ENCODE peak calls at places on chromosomes 2 and 18, in ten cellular contexts. K, J, X, S, P, N, D, C, U and O are unnamed samples. For H3K36me3, the result is how much of the 10 kb centered on the place peaks cover.

GRCh38 chr2:172533687-172534086 is 22.2 kb upstream of the PDK1 start:
- DNase-seq in U (no peak), C (no peak), P (no peak), K (no peak), J (no peak), S (no peak), D (no peak), N (no peak), X (no peak), O (no peak)

GRCh38 chr18:9619990-9620389 is 5.6 kb upstream of the PPP4R1 start:
- DNase-seq in U (no peak), K (peak), X (no peak), C (no peak), D (no peak), S (no peak), N (no peak), P (no peak), J (peak), O (no peak)

GRCh38 chr2:229419158-229419557 is 148.1 kb upstream of the PID1 start:
- DNase-seq in X (no peak), N (no peak), C (no peak), J (no peak), U (no peak), S (no peak), P (peak), D (no peak), K (no peak), O (no peak)

GRCh38 chr2:240353086-240353798 is 82.2 kb upstream of the GPC1 start:
- DNase-seq in U (no peak), C (no peak), N (no peak), X (no peak), P (peak), K (no peak), D (no peak), S (no peak), J (no peak), O (no peak)

GRCh38 chr2:121148481-121148880 is 136.5 kb downstream of the TFCP2L1 start:
- DNase-seq in C (no peak), P (no peak), J (no peak), D (no peak), N (no peak), U (no peak), K (no peak), S (no peak), X (no peak), O (no peak)

GRCh38 chr2:218329826-218330651 is 26.6 kb upstream of the CATIP start:
- DNase-seq in N (no peak), J (no peak), P (no peak), X (no peak), C (no peak), D (peak), U (no peak), S (no peak), K (no peak), O (peak)

GRCh38 chr2:232870002-232870765 is at the start of gene SNORC:
- DNase-seq in P (peak), C (no peak), X (no peak), S (peak), N (no peak), D (no peak), J (no peak), U (no peak), K (no peak), O (no peak)

GRCh38 chr18:29169599-29169998 is 992.7 kb upstream of the CDH2 start:
- DNase-seq in P (no peak), S (no peak), D (no peak), X (no peak), K (no peak), C (no peak), U (no peak), J (no peak), N (no peak), O (no peak)

GRCh38 chr2:238866656-238867277 is 18.9 kb downstream of the TWIST2 start:
- DNase-seq in D (no peak), S (no peak), J (no peak), P (peak), U (no peak), X (no peak), K (no peak), N (no peak), C (no peak), O (peak)

GRCh38 chr2:111698743-111699554 is 185.0 kb downstream of the ANAPC1 start:
- DNase-seq in U (peak), P (peak), S (peak), D (peak), X (no peak), J (peak), N (peak), K (peak), C (no peak), O (peak)

GRCh38 chr2:155913356-155913755 is 419.2 kb downstream of the NR4A2 start:
- DNase-seq in D (no peak), K (no peak), S (no peak), C (no peak), P (no peak), X (no peak), N (no peak), J (peak), U (no peak), O (no peak)

GRCh38 chr18:35736696-35737095 is 155.2 kb downstream of the GALNT1 start:
- DNase-seq in X (no peak), U (no peak), C (no peak), P (no peak), J (peak), K (no peak), N (no peak), D (no peak), S (no peak), O (no peak)

GRCh38 chr2:75709297-75709696 is 1.4 kb downstream of the GCFC2 start:
- DNase-seq in K (no peak), J (no peak), P (no peak), X (no peak), S (peak), D (peak), C (no peak), U (no peak), N (no peak), O (peak)

GRCh38 chr2:101655941-101656422 is 41.5 kb upstream of the MAP4K4 start:
- DNase-seq in P (no peak), N (no peak), X (no peak), C (no peak), D (no peak), K (peak), U (no peak), S (peak), J (peak), O (no peak)

GRCh38 chr2:125471963-125472362 is 1184.0 kb upstream of the GYPC start:
- DNase-seq in X (peak), S (peak), U (peak), P (peak), J (no peak), D (no peak), K (peak), C (peak), N (no peak), O (peak)

GRCh38 chr2:121276341-121276740 is 8.7 kb downstream of the TFCP2L1 start:
- DNase-seq in P (no peak), D (no peak), U (no peak), K (no peak), C (no peak), N (no peak), S (no peak), X (no peak), J (no peak), O (no peak)

GRCh38 chr2:20641123-20641985 is 9.5 kb downstream of the HS1BP3 start:
- DNase-seq in P (no peak), S (no peak), J (peak), K (peak), C (no peak), N (no peak), U (peak), X (no peak), D (no peak), O (no peak)

GRCh38 chr18:69636529-69637301 is 236.0 kb downstream of the DOK6 start:
- DNase-seq in X (no peak), D (no peak), P (no peak), K (no peak), S (peak), C (peak), U (peak), J (no peak), N (no peak), O (peak)

GRCh38 chr2:62524293-62524941 is 18.4 kb upstream of the TMEM17 start:
- DNase-seq in J (no peak), K (no peak), U (no peak), D (no peak), N (no peak), C (no peak), P (no peak), S (no peak), X (no peak), O (no peak)

GRCh38 chr2:119808516-119809147 is 48.9 kb downstream of the PTPN4 start:
- DNase-seq in X (no peak), S (no peak), C (no peak), P (no peak), K (no peak), J (peak), D (no peak), N (no peak), U (peak), O (no peak)

GRCh38 chr18:68662779-68663178 is 52.1 kb downstream of the TMX3 start:
- DNase-seq in N (no peak), J (peak), S (no peak), P (no peak), D (no peak), K (peak), U (peak), X (no peak), C (no peak), O (no peak)

GRCh38 chr2:144707927-144708326 is 188.0 kb upstream of the ZEB2 start:
- DNase-seq in N (no peak), C (no peak), X (no peak), S (no peak), P (no peak), K (peak), U (peak), J (peak), D (no peak), O (no peak)

GRCh38 chr18:5294113-5294617 is 1.4 kb downstream of the ZBTB14 start:
- DNase-seq in D (no peak), C (no peak), U (no peak), S (no peak), P (peak), K (peak), N (peak), J (no peak), X (no peak), O (peak)

GRCh38 chr2:121659933-121660332 is 10.7 kb upstream of the CLASP1 start:
- DNase-seq in J (no peak), P (no peak), C (no peak), D (no peak), X (no peak), S (peak), N (no peak), K (no peak), U (no peak), O (no peak)

GRCh38 chr2:45006041-45006941 is 3.0 kb downstream of the SIX2 start:
- DNase-seq in N (no peak), S (no peak), J (no peak), C (peak), P (peak), X (no peak), D (no peak), K (no peak), U (no peak), O (no peak)

DNA sequence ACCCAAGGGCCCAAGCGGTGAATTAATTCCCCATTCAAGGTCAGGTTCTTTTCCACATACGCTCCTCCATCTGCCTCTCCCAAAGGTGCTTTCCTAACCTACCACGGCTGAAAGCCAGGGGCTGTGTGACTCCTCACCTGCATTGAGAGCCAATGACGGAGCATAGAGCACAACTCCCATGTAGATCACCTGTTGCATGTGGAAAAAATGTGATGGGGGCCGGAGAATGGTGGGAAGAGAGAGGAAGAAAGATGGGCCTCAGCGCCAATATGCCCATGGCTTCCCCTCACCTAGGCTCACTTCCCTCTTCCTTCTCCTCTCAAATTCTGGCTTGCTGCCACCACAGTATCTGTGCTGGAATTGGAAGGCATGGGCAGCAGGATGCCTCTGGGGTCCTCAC is 5.5 kb upstream of the ATRAID start:
- DNase-seq in U (no peak), X (no peak), D (no peak), K (no peak), P (no peak), C (no peak), S (no peak), N (no peak), J (no peak), O (no peak)
- H3K36me3 ChIP-seq in U (under half), X (half or more), D (half or more), K (half or more), P (under half), C (under half), S (half or more), N (half or more), J (under half), O (half or more)

DNA sequence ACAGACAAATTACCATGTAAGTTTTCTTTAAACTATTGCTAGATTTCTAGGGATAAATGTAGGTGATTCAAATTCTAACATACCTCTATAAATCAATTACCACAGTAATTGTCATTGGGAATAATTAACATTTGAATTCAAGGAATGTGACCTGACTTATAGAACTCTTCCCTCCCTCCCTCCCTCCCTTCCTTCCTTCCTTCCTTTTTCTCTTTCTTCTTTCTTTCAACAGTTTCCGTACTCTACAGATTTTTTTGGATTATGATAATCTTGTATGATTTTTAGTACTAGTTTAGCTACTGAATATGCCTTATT is 18.2 kb upstream of the FTCDNL1 start:
- DNase-seq in U (peak), C (no peak), K (no peak), N (no peak), S (no peak), X (no peak), D (no peak), J (no peak), P (no peak), O (no peak)
- H3K27ac ChIP-seq in U (no peak), C (no peak), K (no peak), N (no peak), S (no peak), X (no peak), D (no peak), J (no peak), P (no peak), O (no peak)

GRCh38 chr2:201580486-201580885 is 62.8 kb downstream of the TMEM237 start:
- DNase-seq in C (no peak), P (no peak), N (no peak), D (no peak), X (no peak), K (peak), J (peak), S (peak), U (no peak), O (no peak)
- H3K4me3 ChIP-seq in C (no peak), P (no peak), N (no peak), D (no peak), X (no peak), K (no peak), J (no peak), S (no peak), U (no peak), O (no peak)

DNA sequence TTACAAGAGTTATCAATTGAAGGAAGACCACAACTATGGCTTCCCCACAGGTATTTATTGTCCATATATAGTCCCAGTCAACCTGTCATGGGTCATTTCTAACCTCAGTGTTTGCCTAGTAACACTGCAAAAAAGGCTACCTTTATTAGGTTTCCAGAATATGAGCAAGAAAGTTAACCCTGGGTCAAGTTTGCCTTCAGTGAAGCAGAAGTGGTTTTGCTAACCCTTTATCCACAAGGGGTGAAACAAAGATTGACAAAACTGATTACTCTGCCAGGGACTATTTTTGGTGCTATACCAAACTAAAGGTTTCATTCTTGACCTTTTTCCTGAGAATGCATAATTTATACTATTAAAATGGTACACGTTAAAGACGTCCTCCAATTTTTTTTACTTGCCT is 28.8 kb downstream of the SP100 start:
- DNase-seq in C (no peak), K (no peak), D (no peak), S (no peak), N (no peak), J (no peak), U (no peak), X (no peak), P (no peak), O (no peak)
- H3K36me3 ChIP-seq in C (under half), K (under half), D (half or more), S (under half), N (half or more), J (under half), U (under half), X (under half), P (half or more), O (under half)

DNA sequence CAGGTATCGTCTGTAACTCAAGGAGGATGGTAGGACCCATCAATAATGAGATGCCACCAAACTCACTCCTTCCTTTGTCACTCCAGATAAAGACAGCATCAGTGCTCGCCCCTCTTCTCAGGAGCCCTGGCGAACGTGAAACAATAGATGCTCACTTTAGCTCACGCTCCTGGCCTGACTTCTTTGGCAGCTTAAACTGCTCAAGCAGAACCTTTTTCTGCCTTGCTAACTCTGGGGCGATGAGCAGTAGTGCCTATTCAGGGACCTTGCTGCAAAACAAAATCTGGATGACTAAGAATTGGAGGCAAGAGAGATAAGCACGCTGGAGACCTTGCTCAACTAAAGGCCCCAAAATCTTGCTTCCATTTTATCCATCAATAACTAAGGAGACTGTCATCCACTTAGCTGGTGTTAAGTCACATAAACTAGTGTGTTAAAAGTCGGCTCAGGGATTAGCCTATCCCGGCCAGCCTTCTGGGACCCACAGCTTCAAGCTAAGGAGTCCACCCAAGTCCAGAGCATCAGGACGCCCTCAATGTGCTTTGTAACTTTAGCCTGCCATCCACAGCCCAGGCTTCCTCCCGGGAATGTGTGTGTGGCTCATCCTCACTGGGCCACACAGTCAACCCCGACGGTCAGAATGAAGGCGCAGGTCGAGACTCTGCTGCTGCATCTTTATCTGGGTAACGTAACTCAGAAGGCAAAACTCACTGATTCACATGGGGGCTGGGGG is 38.9 kb downstream of the ZNF516 start:
- DNase-seq in U (no peak), N (no peak), P (no peak), D (no peak), S (no peak), X (no peak), K (no peak), J (no peak), C (peak), O (no peak)
- H3K27ac ChIP-seq in U (no peak), N (no peak), P (no peak), D (no peak), S (no peak), X (peak), K (no peak), J (no peak), C (peak), O (no peak)

GRCh38 chr2:33530614-33531344 is 54.3 kb downstream of the RASGRP3 start:
- DNase-seq in J (no peak), P (no peak), K (no peak), X (no peak), D (peak), N (no peak), S (no peak), U (no peak), C (no peak), O (no peak)
- H3K4me3 ChIP-seq in J (no peak), P (no peak), K (no peak), X (no peak), D (peak), N (no peak), S (no peak), U (no peak), C (no peak), O (no peak)

GRCh38 chr18:41996020-41996419 is 41.0 kb downstream of the PIK3C3 start:
- DNase-seq in X (no peak), N (no peak), P (no peak), K (no peak), J (no peak), S (no peak), D (no peak), U (no peak), C (no peak), O (no peak)
- H3K36me3 ChIP-seq in X (under half), N (half or more), P (half or more), K (under half), J (under half), S (under half), D (under half), U (under half), C (under half), O (under half)

DNA sequence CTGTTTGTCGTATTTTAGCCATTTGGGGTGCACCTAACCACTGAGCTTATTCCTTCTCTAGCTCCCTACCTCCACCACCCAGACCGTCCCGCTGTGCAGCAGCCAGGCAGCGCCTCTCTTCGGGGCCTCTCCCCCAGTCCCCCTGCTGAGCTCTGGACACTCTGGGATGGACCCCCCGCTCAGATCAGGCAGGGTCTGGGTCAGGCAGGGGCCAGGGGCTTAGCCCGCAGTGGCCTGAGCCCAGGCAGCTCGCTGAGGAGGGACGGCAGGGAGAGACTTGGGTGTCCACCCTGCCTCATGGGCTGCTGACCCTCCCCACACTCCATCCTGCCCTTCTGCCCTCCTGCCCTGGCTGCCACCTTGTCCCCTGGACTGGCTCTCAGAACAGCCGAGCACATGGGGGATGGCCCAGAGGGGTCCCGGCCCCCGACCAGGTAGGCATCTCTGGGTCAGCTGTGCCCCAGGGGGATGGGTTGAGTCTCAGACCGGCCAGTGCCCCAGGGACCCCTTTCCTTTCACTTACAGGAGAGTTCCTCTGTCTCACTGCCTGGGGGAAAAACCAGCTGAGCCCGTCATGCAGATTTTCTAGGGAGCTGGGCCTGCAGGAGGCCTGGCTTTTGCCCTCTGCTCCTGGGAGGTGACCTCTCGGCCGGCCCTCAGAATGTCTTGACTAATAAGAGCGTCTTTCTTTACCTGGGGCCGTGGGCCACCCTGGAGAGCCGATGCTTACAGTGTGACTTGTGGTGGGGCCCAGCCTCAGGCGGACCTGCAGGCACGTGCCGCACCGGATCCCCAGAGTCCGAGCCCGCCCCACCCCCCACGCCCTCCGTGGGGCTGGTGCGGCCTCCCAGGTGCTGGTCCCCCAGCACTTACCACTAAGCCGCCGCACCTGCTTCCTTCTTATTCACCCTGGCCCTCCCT is 22.8 kb upstream of the PXDN start:
- DNase-seq in U (no peak), N (no peak), P (no peak), K (no peak), J (no peak), D (no peak), X (no peak), C (peak), S (no peak), O (no peak)
- H3K27ac ChIP-seq in U (no peak), N (no peak), P (no peak), K (no peak), J (no peak), D (no peak), X (no peak), C (no peak), S (no peak), O (no peak)

DNA sequence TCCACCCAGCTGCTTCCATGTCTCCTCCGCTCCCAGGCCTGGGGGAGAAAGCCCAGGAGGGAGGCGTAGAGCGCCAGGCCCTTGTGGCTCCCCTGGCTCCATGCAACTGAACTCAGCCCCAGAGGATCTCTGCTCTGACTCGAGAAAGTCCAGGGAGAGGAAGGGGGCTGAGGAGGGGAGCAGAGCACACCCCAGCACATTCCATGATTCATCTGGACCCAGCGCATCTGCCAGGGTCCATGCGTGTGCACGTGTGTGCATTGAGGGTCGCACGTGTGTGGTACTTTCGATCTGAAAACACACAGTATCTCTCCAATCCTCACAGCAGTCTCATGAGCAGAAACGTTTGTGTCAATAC is 146.5 kb upstream of the ID2 start:
- DNase-seq in P (no peak), U (no peak), C (no peak), D (no peak), N (no peak), X (no peak), K (no peak), J (no peak), S (no peak), O (no peak)
- H3K4me3 ChIP-seq in P (no peak), U (no peak), C (no peak), D (no peak), N (no peak), X (no peak), K (no peak), J (no peak), S (no peak), O (no peak)